ENCODE peak calls at places on chromosomes 16 and 17, in six cellular contexts. N is CD8-positive, alpha-beta memory T cell; K is mucosa of descending colon; Q is PC-9; M is tibial artery; V is breast epithelium. D is an unnamed sample.
A peak's percentile ranks its signal among the peaks of the same experiment; 100 is the strongest.

GRCh38 chr16:65229191-65229662 is 107.4 kb upstream of the CDH11 start:
- DNase-seq in N (no peak), K (no peak), Q (no peak), M (no peak), V (no peak), D (no peak)

GRCh38 chr17:80385046-80385445 is 29.9 kb upstream of the ENDOV start:
- DNase-seq in N (no peak), K (no peak), Q (no peak), M (no peak), V (no peak), D (no peak)

GRCh38 chr17:58513391-58513912 is 986 bp downstream of the MTMR4 start:
- DNase-seq in N (no peak), K (no peak), Q (no peak), M (no peak), V (no peak), D (no peak)

GRCh38 chr16:79605999-79606398 is 5.5 kb upstream of the MAF start:
- DNase-seq in N (no peak), K (no peak), Q (no peak), M (no peak), V (no peak), D (no peak)

GRCh38 chr17:51016099-51016498 is 104.6 kb downstream of the SPAG9 start:
- DNase-seq in N (no peak), K (no peak), Q (no peak), M (no peak), V (no peak), D (no peak)

GRCh38 chr16:74264806-74265205 is 31.8 kb upstream of the PSMD7 start:
- DNase-seq in N (no peak), K (no peak), Q (no peak), M (no peak), V (no peak), D (no peak)

GRCh38 chr17:55187371-55187770 is 77.4 kb upstream of the HLF start:
- DNase-seq in N (no peak), K (no peak), Q (no peak), M (no peak), V (no peak), D (no peak)

GRCh38 chr16:27515874-27516353 is 33.8 kb downstream of the GTF3C1 start:
- DNase-seq in N (no peak), K (no peak), Q (peak; percentile 18), M (no peak), V (no peak), D (no peak)

GRCh38 chr16:9225527-9226316 is 134.3 kb downstream of the HAPSTR1 start:
- DNase-seq in N (no peak), K (no peak), Q (no peak), M (no peak), V (no peak), D (no peak)

GRCh38 chr17:1580979-1581676 is 18.5 kb upstream of the PITPNA start:
- DNase-seq in N (no peak), K (peak; percentile 77), Q (no peak), M (no peak), V (no peak), D (peak; percentile 63)

GRCh38 chr16:84049403-84050060 is 6.9 kb upstream of the SLC38A8 start:
- DNase-seq in N (no peak), K (no peak), Q (no peak), M (no peak), V (no peak), D (no peak)

GRCh38 chr16:87465306-87465705 is 27.5 kb downstream of the ZCCHC14 start:
- DNase-seq in N (no peak), K (peak; percentile 55), Q (peak; percentile 88), M (peak; percentile 93), V (peak; percentile 60), D (peak; percentile 87)

GRCh38 chr17:8073627-8074485 is 13.7 kb downstream of the ALOX12B start:
- DNase-seq in N (peak; percentile 76), K (peak; percentile 86), Q (peak; percentile 77), M (peak; percentile 75), V (peak; percentile 76), D (peak; percentile 73)

GRCh38 chr17:63425478-63425877 is 20.6 kb downstream of the CYB561 start:
- DNase-seq in N (peak; percentile 61), K (peak; percentile 63), Q (peak; percentile 66), M (peak; percentile 78), V (no peak), D (peak; percentile 66)

GRCh38 chr17:72588961-72589360 is 468.1 kb downstream of the SOX9 start:
- DNase-seq in N (no peak), K (peak; percentile 79), Q (peak; percentile 84), M (no peak), V (peak; percentile 58), D (peak; percentile 66)

GRCh38 chr16:19607610-19608280 is 52.2 kb downstream of the VPS35L start:
- DNase-seq in N (no peak), K (no peak), Q (peak; percentile 73), M (no peak), V (no peak), D (no peak)

GRCh38 chr17:28416703-28417311 is 10.8 kb upstream of the SLC46A1 start:
- DNase-seq in N (peak; percentile 45), K (no peak), Q (peak; percentile 55), M (no peak), V (no peak), D (peak; percentile 53)

GRCh38 chr17:21125862-21126261 is 902 bp upstream of the DHRS7B start:
- DNase-seq in N (peak; percentile 72), K (no peak), Q (no peak), M (no peak), V (no peak), D (no peak)

GRCh38 chr17:47810901-47811635 is 10.5 kb downstream of the OSBPL7 start:
- DNase-seq in N (no peak), K (no peak), Q (no peak), M (peak; percentile 25), V (no peak), D (no peak)

GRCh38 chr16:66928702-66929388 is 3.5 kb upstream of the RRAD start:
- DNase-seq in N (no peak), K (no peak), Q (peak; percentile 44), M (no peak), V (no peak), D (no peak)

DNA sequence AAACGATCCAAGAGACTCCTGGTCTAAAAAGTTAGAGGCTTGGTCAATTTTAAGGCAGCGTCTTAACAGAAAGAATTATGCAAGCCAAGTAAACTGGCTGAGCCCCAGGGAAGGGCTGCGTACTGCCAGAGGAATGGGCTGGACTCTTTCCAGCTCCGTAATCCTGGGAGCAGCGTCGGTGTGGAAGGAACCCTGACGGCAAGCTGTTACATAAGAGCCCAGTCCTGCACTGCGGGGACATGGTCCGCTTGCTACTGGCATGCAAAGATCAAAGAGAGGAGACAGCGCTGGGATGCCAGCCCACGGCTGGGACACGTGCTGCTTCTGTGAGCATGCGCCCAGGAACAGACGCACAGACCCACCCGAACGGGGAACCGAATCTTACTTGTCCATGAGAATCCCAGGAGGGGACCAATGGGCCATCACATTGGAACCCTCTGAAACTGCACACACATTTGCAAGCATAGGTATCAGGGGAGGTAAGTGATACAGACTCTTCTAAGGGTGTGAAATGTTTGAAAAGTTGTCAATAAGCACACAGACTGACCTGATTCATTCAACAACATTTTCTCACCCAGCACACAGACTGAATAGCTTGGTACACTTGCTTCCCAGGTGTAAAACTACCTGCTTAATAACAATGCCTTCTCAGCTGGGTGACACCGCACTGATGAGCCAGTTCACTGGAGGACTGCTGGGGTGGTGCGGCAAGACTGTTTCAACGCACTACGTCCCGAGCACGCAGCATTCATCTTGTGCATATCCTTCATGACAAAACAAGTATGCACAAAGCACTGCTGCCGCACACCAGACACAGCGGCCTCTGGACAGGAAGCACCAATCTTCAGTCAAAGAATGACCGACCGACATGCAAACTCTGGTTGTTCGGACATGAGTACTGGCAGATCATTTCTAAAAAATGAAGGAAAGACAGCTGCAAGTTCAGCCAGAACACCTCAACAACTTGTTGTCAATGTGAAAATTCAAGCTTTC is 94.9 kb downstream of the ANKRD11 start:
- DNase-seq in N (no peak), K (peak; percentile 69), Q (peak; percentile 92), M (peak; percentile 96), V (peak; percentile 84), D (no peak)
- H3K4me1 ChIP-seq in N (peaks cover 55% of the 10 kb centered on the region), K (peaks cover 21% of the 10 kb centered on the region), Q (peaks cover 23% of the 10 kb centered on the region), M (peaks cover 36% of the 10 kb centered on the region), V (no peaks in the 10 kb centered on the region), D (peaks cover 16% of the 10 kb centered on the region)

DNA sequence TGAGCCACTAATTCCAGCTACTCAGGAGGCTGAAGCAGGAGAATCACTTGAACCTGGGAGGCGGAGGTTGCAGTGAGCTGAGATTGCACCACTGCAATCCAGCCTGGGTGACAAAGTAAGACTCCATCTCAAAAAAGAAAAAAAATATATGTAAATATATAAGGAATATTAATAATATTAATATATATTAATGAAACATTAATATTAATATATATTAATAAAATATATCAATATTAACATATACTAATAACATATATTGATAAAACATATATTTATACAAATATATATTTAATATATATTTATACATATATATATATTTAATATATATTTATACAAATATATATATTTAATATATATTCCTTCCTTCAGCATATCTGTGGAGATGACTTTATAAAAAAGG is 338.0 kb downstream of the NPIPA8 start:
- DNase-seq in N (no peak), K (no peak), Q (no peak), M (no peak), V (no peak), D (no peak)
- H3K4me1 ChIP-seq in N (no peaks in the 10 kb centered on the region), K (no peaks in the 10 kb centered on the region), Q (no peaks in the 10 kb centered on the region), M (no peaks in the 10 kb centered on the region), V (no peaks in the 10 kb centered on the region), D (no peaks in the 10 kb centered on the region)

GRCh38 chr17:5580367-5580766 is 3.9 kb downstream of the NLRP1 start:
- DNase-seq in N (no peak), K (no peak), Q (no peak), M (no peak), V (no peak), D (no peak)

GRCh38 chr17:5581655-5582054 is 2.7 kb downstream of the NLRP1 start:
- DNase-seq in N (no peak), K (no peak), Q (no peak), M (no peak), V (no peak), D (no peak)

GRCh38 chr17:5583426-5584382 is 605 bp downstream of the NLRP1 start:
- DNase-seq in N (no peak), K (no peak), Q (no peak), M (peak; percentile 72), V (no peak), D (no peak)

GRCh38 chr17:5580974-5581373 is 3.3 kb downstream of the NLRP1 start:
- DNase-seq in N (no peak), K (no peak), Q (no peak), M (no peak), V (no peak), D (no peak)

GRCh38 chr17:5582177-5582885 is 2.0 kb downstream of the NLRP1 start:
- DNase-seq in N (no peak), K (no peak), Q (no peak), M (no peak), V (no peak), D (no peak)
- H3K4me1 ChIP-seq in N (peaks cover 65% of the 10 kb centered on the region), K (peaks cover 7% of the 10 kb centered on the region), Q (peaks cover 15% of the 10 kb centered on the region), M (peaks cover 42% of the 10 kb centered on the region), V (peaks cover 6% of the 10 kb centered on the region), D (peaks cover 10% of the 10 kb centered on the region)

GRCh38 chr17:78271419-78272160 is 40.2 kb downstream of the TMEM235 start:
- DNase-seq in N (no peak), K (no peak), Q (no peak), M (no peak), V (no peak), D (no peak)

GRCh38 chr17:78275355-78275754 is 43.9 kb downstream of the TMEM235 start:
- DNase-seq in N (no peak), K (no peak), Q (no peak), M (no peak), V (no peak), D (no peak)

GRCh38 chr17:78272181-78272913 is 40.9 kb downstream of the TMEM235 start:
- DNase-seq in N (peak; percentile 80), K (peak; percentile 73), Q (peak; percentile 58), M (no peak), V (peak; percentile 77), D (peak; percentile 88)

GRCh38 chr17:78273813-78274212 is 42.4 kb downstream of the TMEM235 start:
- DNase-seq in N (no peak), K (no peak), Q (no peak), M (no peak), V (no peak), D (no peak)

GRCh38 chr17:78272914-78273258 is 41.5 kb downstream of the TMEM235 start:
- DNase-seq in N (no peak), K (no peak), Q (no peak), M (no peak), V (no peak), D (no peak)
- H3K4me1 ChIP-seq in N (peaks cover 38% of the 10 kb centered on the region), K (peaks cover 15% of the 10 kb centered on the region), Q (no peaks in the 10 kb centered on the region), M (no peaks in the 10 kb centered on the region), V (no peaks in the 10 kb centered on the region), D (peaks cover 42% of the 10 kb centered on the region)